ENCODE peak calls at places on chromosomes 4 and X, in five cellular contexts. N is NB4, S is brain microvascular endothelial cell, O is H9, D is GM12865. M is an unnamed sample.

GRCh38 chr4:151948351-151949016 is 187.7 kb upstream of the GATB start:
- DNase-seq in N (no peak), O (no peak), S (no peak), D (no peak), M (no peak)

GRCh38 chrX:68808686-68809357 is 20.0 kb upstream of the EFNB1 start:
- DNase-seq in N (peak; percentile 33), D (no peak), O (peak; percentile 57), S (no peak), M (no peak)

GRCh38 chr4:11259837-11260236 is 168.9 kb downstream of the HS3ST1 start:
- DNase-seq in O (no peak), D (no peak), S (no peak), N (no peak), M (no peak)

GRCh38 chrX:18884916-18885315 is 99.0 kb downstream of the PHKA2 start:
- DNase-seq in N (no peak), O (no peak), S (no peak), D (peak; percentile 17), M (no peak)

GRCh38 chrX:14359316-14359715 is 170.0 kb upstream of the GLRA2 start:
- DNase-seq in D (no peak), S (no peak), N (no peak), O (no peak), M (no peak)

GRCh38 chr4:16544251-16544721 is 318.0 kb upstream of the TAPT1 start:
- DNase-seq in S (no peak), N (no peak), O (no peak), D (no peak), M (no peak)

GRCh38 chr4:86670739-86671138 is 76.6 kb downstream of the PTPN13 start:
- DNase-seq in O (no peak), N (peak; percentile 18), D (no peak), S (peak; percentile 39), M (no peak)

GRCh38 chr4:85669204-85669603 is 194.3 kb downstream of the ARHGAP24 start:
- DNase-seq in O (no peak), D (no peak), S (no peak), N (no peak), M (no peak)

GRCh38 chr4:8290701-8290970 is 21.1 kb downstream of the HTRA3 start:
- DNase-seq in S (no peak), D (no peak), O (no peak), N (no peak), M (no peak)

GRCh38 chr4:76090241-76090691 is 15.8 kb downstream of the ART3 start:
- DNase-seq in N (peak; percentile 95), O (no peak), S (peak; percentile 95), D (peak; percentile 7), M (peak; percentile 45)

GRCh38 chr4:39114436-39114835 is 52.4 kb downstream of the KLHL5 start:
- DNase-seq in O (no peak), S (no peak), D (no peak), N (no peak), M (no peak)

GRCh38 chrX:133448512-133449076 is 33.3 kb upstream of the GPC4 start:
- DNase-seq in D (no peak), S (no peak), N (no peak), O (no peak), M (no peak)

GRCh38 chr4:20592666-20593065 is 107.6 kb upstream of the PACRGL start:
- DNase-seq in D (no peak), S (no peak), O (no peak), N (no peak), M (no peak)

GRCh38 chr4:2247128-2248043 is 5.5 kb upstream of the HAUS3 start:
- DNase-seq in N (no peak), O (no peak), D (peak; percentile 1), S (no peak), M (peak; percentile 15)

GRCh38 chr4:95086532-95086931 is 328.8 kb downstream of the BMPR1B start:
- DNase-seq in D (no peak), N (no peak), S (no peak), O (no peak), M (no peak)

GRCh38 chr4:89434364-89434988 is 126.9 kb upstream of the GPRIN3 start:
- DNase-seq in S (peak; percentile 25), N (peak; percentile 27), D (peak; percentile 26), O (no peak), M (peak; percentile 37)

GRCh38 chr4:30718889-30719252 is 1.3 kb upstream of the PCDH7 start:
- DNase-seq in N (no peak), O (no peak), D (no peak), S (peak; percentile 27), M (peak; percentile 33)

GRCh38 chr4:119087656-119088055 is 48.0 kb upstream of the MYOZ2 start:
- DNase-seq in O (no peak), N (no peak), D (no peak), S (no peak), M (no peak)

GRCh38 chrX:102651968-102652744 is 873 bp downstream of the GPRASP1 start:
- DNase-seq in D (no peak), O (no peak), S (peak; percentile 33), N (no peak), M (peak; percentile 32)

GRCh38 chr4:168537556-168537955 is 40.7 kb downstream of the PALLD start:
- DNase-seq in O (no peak), N (no peak), D (no peak), S (no peak), M (no peak)

GRCh38 chrX:125198546-125198945 is 121.1 kb upstream of the TEX13C start:
- DNase-seq in O (no peak), D (no peak), N (no peak), S (no peak), M (no peak)

GRCh38 chr4:187064033-187064432 is 340.4 kb upstream of the FAT1 start:
- DNase-seq in S (no peak), N (no peak), D (no peak), O (no peak), M (no peak)

GRCh38 chr4:1971456-1972200 is 37.1 kb downstream of the NELFA start:
- DNase-seq in N (no peak), D (no peak), S (no peak), O (no peak), M (no peak)

GRCh38 chrX:134693644-134694043 is 35.4 kb upstream of the PLAC1 start:
- DNase-seq in D (no peak), S (no peak), O (no peak), N (no peak), M (no peak)

DNA sequence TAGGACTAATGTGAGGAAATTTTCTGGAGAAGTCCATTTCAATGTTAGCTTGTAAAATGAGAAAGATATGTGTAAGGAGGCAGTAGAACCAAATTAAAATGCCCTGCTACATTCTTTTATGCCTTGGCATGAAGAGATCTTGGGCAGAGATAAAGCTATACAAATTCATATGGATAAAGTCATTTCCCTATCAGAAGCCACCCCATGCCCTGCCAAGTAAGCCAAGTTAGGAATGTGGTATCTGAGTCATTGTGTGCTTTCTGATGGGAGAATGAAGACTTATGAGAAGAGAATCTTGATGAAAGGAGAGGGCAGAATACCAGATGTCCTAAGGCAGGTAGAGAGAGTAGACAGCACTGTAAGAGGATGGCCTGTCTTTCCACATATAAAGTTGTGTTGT is 83.7 kb downstream of the TEX13A start:
- DNase-seq in D (no peak), O (no peak), N (no peak), S (no peak), M (no peak)
- TF ChIP-seq CTCF in D (no peak), O (no peak), N (no peak), S (no peak), M (no peak)

DNA sequence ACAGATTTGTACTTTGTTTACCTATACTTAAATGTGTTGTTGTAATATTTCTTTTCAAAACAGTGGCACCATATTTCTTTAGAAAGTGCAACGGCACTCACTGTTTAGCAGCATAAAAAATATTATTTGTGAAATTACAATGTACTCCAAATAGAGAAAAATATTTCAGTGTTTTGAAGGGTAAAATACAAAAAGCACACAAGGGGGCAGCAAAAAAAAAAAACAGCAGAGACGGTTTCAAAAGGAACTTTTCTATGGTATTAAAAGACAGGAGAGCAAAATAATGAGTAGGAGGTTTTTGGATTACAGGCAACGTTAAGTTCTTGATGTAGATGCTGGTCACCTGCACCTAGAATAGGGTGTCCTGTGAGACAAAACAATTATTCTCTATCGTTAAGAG is 2.0 kb downstream of the NUDT11 start:
- DNase-seq in S (no peak), N (no peak), D (no peak), O (no peak), M (no peak)
- TF ChIP-seq CTCF in S (no peak), N (no peak), D (no peak), O (peak; percentile 28), M (no peak)

DNA sequence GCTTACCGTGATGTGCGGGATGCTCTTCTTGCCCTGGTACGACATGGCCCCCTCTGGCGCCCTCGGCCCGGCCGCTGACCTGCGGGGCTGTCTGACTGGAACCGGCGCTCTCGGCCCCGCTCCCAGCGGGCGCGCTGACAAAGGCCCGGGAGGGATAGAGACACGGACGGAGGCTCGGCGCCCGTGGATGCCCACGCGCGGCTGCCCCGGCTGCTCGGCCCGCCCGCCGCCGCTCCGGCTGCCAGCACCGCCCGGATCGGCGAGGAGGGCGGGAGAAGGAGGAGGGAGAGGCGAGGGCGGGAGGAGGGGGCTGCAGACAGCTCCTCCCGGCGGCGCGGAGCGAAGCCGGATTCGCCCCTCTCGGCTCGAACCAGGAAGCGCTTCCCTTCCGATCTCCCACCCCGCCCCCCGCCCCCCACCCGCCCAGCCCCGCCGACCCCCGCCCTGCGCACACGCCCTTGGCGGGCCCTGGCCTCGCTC is 4.6 kb downstream of the CRMP1 start:
- DNase-seq in N (no peak), O (peak; percentile 88), D (no peak), S (no peak), M (no peak)
- TF ChIP-seq CTCF in N (no peak), O (peak; percentile 9), D (no peak), S (no peak), M (no peak)

GRCh38 chrX:117120700-117121099 is 657.9 kb upstream of the CT83 start:
- DNase-seq in N (no peak), S (no peak), O (no peak), D (no peak), M (no peak)
- TF ChIP-seq CTCF in N (no peak), S (no peak), O (peak; percentile 43), D (no peak), M (no peak)

DNA sequence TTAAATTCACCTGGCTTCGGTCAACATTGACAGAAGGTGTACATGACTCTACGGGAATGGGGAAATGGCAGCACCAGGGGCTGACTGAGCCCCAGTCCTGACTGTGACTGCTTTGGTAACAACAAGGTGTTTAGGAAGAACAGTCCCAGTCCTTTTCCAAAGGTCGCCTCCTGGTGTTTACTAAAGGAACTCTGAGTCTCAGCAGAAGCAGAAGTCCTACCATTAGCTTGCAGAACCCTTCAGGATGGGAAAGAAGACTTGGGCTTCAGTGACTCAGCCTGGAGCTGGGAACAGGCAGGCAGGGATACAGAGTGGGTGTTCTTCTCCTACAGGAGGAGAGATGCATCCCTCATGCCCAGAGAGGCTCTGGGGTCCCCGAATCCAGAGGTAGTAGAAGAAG is 103.3 kb downstream of the MGST2 start:
- DNase-seq in O (peak; percentile 58), S (no peak), N (peak; percentile 13), D (peak; percentile 9), M (no peak)
- TF ChIP-seq CTCF in O (peak; percentile 73), S (peak; percentile 45), N (no peak), D (peak; percentile 22), M (no peak)

M was measured in GM13976.